ENCODE peak calls at places on chromosomes 6 and 20, in eight cellular contexts. R is DMS 273 treated with DMSO at 0.1 percent for 48 hours, O is NCI-H82, J is upper lobe of right lung, P is skeletal muscle cell, T is DMS153, C is OCI-LY7, W is GM04504. A is an unnamed sample.

GRCh38 chr6:145948878-145949613 is 15.1 kb downstream of the SHPRH start:
- DNase-seq in P (no peak), T (no peak), W (no peak), O (no peak), R (no peak), C (no peak), J (no peak), A (no peak)

GRCh38 chr20:14707026-14707680 is 369.7 kb upstream of the FLRT3 start:
- DNase-seq in O (no peak), P (no peak), W (no peak), J (no peak), R (no peak), C (no peak), T (no peak), A (no peak)

GRCh38 chr6:113530769-113531168 is 326.4 kb upstream of the MARCKS start:
- DNase-seq in R (no peak), O (no peak), C (no peak), J (no peak), W (no peak), P (peak), T (no peak), A (no peak)

GRCh38 chr6:155013457-155013876 is 18.4 kb downstream of the TIAM2 start:
- DNase-seq in C (no peak), J (no peak), O (peak), T (no peak), P (no peak), W (no peak), R (peak), A (peak)

GRCh38 chr20:51563597-51564332 is 21.2 kb upstream of the NFATC2 start:
- DNase-seq in R (no peak), T (peak), J (no peak), C (no peak), O (peak), W (peak), P (peak), A (no peak)

GRCh38 chr6:34791164-34791841 is 580 bp upstream of the BLTP3A start:
- DNase-seq in T (no peak), C (peak), W (peak), O (peak), J (peak), P (no peak), R (peak), A (no peak)

GRCh38 chr20:47280668-47281067 is 75.8 kb downstream of the ZMYND8 start:
- DNase-seq in W (no peak), P (no peak), J (no peak), O (no peak), T (no peak), R (no peak), C (no peak), A (no peak)

GRCh38 chr20:41643504-41643938 is 25.3 kb upstream of the CHD6 start:
- DNase-seq in J (peak), C (no peak), O (peak), P (peak), W (no peak), T (peak), R (no peak), A (no peak)

GRCh38 chr20:543369-544152 is at the start of gene CSNK2A1:
- DNase-seq in W (peak), P (peak), T (peak), C (peak), O (peak), J (peak), R (peak), A (peak)

GRCh38 chr6:21998539-21998938 is 298.3 kb downstream of the PRL start:
- DNase-seq in W (no peak), C (no peak), T (no peak), R (peak), P (no peak), J (no peak), O (no peak), A (peak)

GRCh38 chr20:41476013-41476441 is 109.4 kb upstream of the EMILIN3 start:
- DNase-seq in O (peak), C (no peak), P (peak), T (peak), J (no peak), R (peak), W (peak), A (peak)